ENCODE peak calls at places on chromosome 16, in eight cellular contexts. Y is upper lobe of right lung; F is pancreas; N is naive thymus-derived CD4-positive, alpha-beta T cell; V is lower lobe of right lung; M is esophagus squamous epithelium; J is SJSA1; D is stomach. A is an unnamed sample.
A peak's percentile ranks its signal among the peaks of the same experiment; 100 is the strongest.

GRCh38 chr16:48611329-48612137 is 1.6 kb upstream of the N4BP1 start:
- DNase-seq in Y (no peak), D (peak; percentile 62), F (no peak), J (no peak), V (peak; percentile 67), M (no peak), N (peak; percentile 94), A (no peak)

GRCh38 chr16:2814757-2815298 is 2.2 kb upstream of the PRSS21 start:
- DNase-seq in D (no peak), V (peak; percentile 41), Y (peak; percentile 48), F (no peak), M (no peak), N (no peak), J (no peak), A (no peak)

GRCh38 chr16:70808371-70808770 is 7.4 kb upstream of the VAC14 start:
- DNase-seq in F (no peak), N (no peak), J (no peak), M (no peak), Y (no peak), D (no peak), V (no peak), A (no peak)

GRCh38 chr16:56547120-56547948 is 17.5 kb upstream of the MT4 start:
- DNase-seq in Y (no peak), J (peak; percentile 5), F (no peak), M (no peak), D (no peak), N (no peak), V (no peak), A (no peak)

GRCh38 chr16:35480361-35480760 is 2020.9 kb downstream of the TP53TG3F start:
- DNase-seq in Y (no peak), D (no peak), J (no peak), V (no peak), F (no peak), M (no peak), N (no peak), A (no peak)

GRCh38 chr16:72312862-72313261 is 140.9 kb upstream of the PMFBP1 start:
- DNase-seq in D (no peak), J (peak; percentile 44), F (no peak), N (no peak), V (no peak), Y (no peak), M (no peak), A (peak; percentile 64)

GRCh38 chr16:10387378-10387681 is 1.5 kb downstream of the ATF7IP2 start:
- DNase-seq in N (no peak), V (no peak), Y (no peak), D (no peak), J (no peak), F (no peak), M (no peak), A (no peak)

GRCh38 chr16:73071131-73071940 is 23.4 kb upstream of the ZFHX3 start:
- DNase-seq in D (peak; percentile 59), M (no peak), N (no peak), J (no peak), V (peak; percentile 59), F (peak; percentile 69), Y (peak; percentile 75), A (no peak)

GRCh38 chr16:13194766-13195165 is 293.4 kb downstream of the SHISA9 start:
- DNase-seq in M (no peak), D (no peak), F (no peak), J (no peak), Y (no peak), V (no peak), N (no peak), A (no peak)

GRCh38 chr16:10750793-10751192 is 7.2 kb downstream of the NUBP1 start:
- DNase-seq in J (no peak), F (no peak), D (no peak), Y (no peak), N (no peak), V (no peak), M (no peak), A (no peak)

GRCh38 chr16:88781140-88782077 is 3.6 kb downstream of the PIEZO1 start:
- DNase-seq in D (no peak), J (no peak), V (peak; percentile 85), M (no peak), N (peak; percentile 63), F (no peak), Y (peak; percentile 85), A (no peak)

GRCh38 chr16:52068447-52069074 is 478.4 kb downstream of the TOX3 start:
- DNase-seq in N (no peak), M (no peak), Y (no peak), V (no peak), J (no peak), D (peak; percentile 35), F (peak; percentile 35), A (peak; percentile 37)

GRCh38 chr16:88347656-88348376 is 34.9 kb upstream of the ZNF469 start:
- DNase-seq in M (no peak), V (peak; percentile 37), Y (no peak), D (no peak), N (no peak), F (no peak), J (no peak), A (no peak)

GRCh38 chr16:12773216-12773615 is 30.5 kb downstream of the CPPED1 start:
- DNase-seq in F (no peak), D (peak; percentile 39), M (no peak), V (no peak), N (no peak), Y (no peak), J (no peak), A (no peak)

GRCh38 chr16:13110124-13110796 is 208.9 kb downstream of the SHISA9 start:
- DNase-seq in J (peak; percentile 73), M (no peak), V (no peak), N (no peak), F (peak; percentile 6), Y (no peak), D (no peak), A (peak; percentile 46)

GRCh38 chr16:57788951-57789350 is 13.3 kb downstream of the KIFC3 start:
- DNase-seq in M (no peak), D (no peak), V (no peak), Y (no peak), N (no peak), J (no peak), F (no peak), A (no peak)

GRCh38 chr16:4089811-4090293 is 26.4 kb downstream of the ADCY9 start:
- DNase-seq in M (no peak), V (no peak), F (no peak), N (no peak), D (no peak), J (no peak), Y (no peak), A (no peak)

GRCh38 chr16:53664724-53665345 is 38.8 kb downstream of the RPGRIP1L start:
- DNase-seq in D (no peak), V (no peak), N (no peak), J (peak; percentile 92), F (no peak), M (no peak), Y (no peak), A (peak; percentile 71)

GRCh38 chr16:55678061-55678935 is 22.5 kb downstream of the SLC6A2 start:
- DNase-seq in D (no peak), M (no peak), F (no peak), N (no peak), Y (no peak), V (no peak), J (no peak), A (no peak)

GRCh38 chr16:77962689-77963088 is 59.7 kb upstream of the CLEC3A start:
- DNase-seq in Y (no peak), F (no peak), J (no peak), D (no peak), N (no peak), M (no peak), V (no peak), A (no peak)
- H3K27me3 ChIP-seq in Y (peaks cover 13% of the 10 kb centered on the region), F (no peaks in the 10 kb centered on the region), J (no peaks in the 10 kb centered on the region), D (no peaks in the 10 kb centered on the region), N (no peaks in the 10 kb centered on the region), M (no peaks in the 10 kb centered on the region), V (peaks cover 8% of the 10 kb centered on the region), A (peaks cover 37% of the 10 kb centered on the region)

DNA sequence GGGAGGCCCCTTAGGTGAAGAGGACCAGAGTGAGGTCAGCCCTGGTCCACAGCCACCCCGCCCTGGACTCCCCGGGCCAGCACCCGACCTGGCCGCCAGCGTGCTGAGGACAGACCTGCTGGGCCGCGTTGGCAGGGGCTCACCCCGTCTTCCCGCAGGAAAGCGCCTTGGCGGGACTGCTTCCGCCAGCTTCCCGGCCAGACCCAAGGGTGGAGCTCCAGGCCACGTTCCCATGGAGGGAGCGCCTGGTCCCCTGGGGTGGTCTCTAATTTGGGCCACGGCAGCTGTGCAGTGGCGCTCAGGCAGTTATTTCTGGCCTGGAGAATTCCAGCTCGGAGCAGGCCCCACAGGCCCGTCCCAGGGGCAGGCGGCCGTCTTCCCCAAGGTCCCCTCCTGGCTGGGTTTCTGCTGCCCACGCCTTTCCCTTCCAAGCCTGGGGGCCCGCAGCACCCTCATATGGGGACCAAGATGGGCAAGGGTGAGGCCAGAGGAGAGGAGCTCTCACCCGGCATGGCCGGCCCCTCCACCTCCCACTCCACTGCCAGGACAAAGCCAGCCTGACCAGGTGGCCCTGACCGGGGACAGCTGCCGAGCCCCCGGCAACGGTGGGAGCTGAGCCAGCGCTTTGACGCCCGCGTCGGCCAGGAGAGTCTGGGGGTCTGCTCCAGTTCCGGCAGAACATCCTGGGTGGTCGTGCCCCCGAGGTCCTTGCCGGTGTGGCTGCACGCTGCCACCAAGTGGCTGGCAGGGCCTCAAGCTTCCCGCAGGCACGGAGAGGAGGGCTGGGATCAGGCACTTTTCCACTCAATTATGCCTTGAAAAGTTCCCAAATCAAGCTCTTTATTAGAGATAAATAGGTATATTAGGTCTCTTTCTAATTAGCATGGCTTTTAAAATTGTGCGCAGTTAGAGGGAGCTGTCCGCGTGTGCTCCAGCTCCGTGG is 28.1 kb downstream of the CACNA1H start:
- DNase-seq in M (no peak), D (no peak), J (no peak), Y (no peak), F (no peak), V (no peak), N (no peak), A (no peak)
- H3K27me3 ChIP-seq in M (no peaks in the 10 kb centered on the region), D (no peaks in the 10 kb centered on the region), J (peaks cover 20% of the 10 kb centered on the region), Y (no peaks in the 10 kb centered on the region), F (no peaks in the 10 kb centered on the region), V (peaks cover 4% of the 10 kb centered on the region), N (no peaks in the 10 kb centered on the region), A (no peaks in the 10 kb centered on the region)

GRCh38 chr16:22006636-22007035 is 1.3 kb upstream of the MOSMO start:
- DNase-seq in J (no peak), M (no peak), F (no peak), Y (no peak), V (no peak), D (no peak), N (no peak), A (no peak)
- H3K27me3 ChIP-seq in J (no peaks in the 10 kb centered on the region), M (no peaks in the 10 kb centered on the region), F (no peaks in the 10 kb centered on the region), Y (no peaks in the 10 kb centered on the region), V (no peaks in the 10 kb centered on the region), D (no peaks in the 10 kb centered on the region), N (no peaks in the 10 kb centered on the region), A (no peaks in the 10 kb centered on the region)

DNA sequence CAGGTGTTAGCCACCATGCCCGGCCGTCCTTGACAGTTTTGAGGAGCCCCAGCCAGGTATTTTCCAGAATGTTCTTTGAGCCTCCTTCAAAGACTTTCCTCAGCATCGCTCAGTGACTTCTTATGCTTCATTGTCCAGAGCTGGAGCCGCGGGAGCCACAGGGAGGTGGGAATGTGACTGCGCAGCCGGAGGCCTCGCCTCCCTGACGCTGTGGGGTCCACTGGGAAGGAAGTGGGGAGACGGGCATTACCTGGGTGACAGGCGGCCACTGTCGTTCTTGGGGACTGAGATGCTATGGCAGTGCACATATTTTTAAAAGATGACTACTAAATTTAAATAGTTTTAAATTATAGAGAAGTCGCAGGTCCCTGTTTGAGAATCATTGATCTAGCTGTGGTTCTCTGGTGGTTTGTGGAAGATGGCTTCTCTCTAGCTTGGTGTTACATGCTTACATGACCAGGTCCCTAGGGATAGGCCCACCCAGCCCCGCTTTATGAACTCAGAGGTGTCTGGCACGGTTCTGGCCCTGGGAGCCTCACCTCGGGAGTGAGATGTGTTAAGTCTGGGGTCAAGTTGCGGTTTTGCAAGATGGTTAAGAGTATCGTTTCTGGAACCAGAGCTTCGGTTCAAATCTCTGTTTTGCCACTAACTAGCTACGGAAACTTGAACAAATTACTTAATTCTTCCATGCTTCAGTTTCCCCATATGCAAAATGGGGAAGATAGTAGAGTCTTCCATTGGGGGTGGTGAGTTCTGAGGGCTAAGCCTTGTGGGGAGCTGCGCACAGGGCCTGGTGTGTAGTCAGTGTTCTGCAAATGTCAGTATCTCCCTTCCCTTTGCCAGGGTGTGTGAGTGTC is 53.0 kb downstream of the ATP2C2 start:
- DNase-seq in D (no peak), J (no peak), V (peak; percentile 29), M (no peak), Y (peak; percentile 42), F (no peak), N (no peak), A (no peak)
- H3K27me3 ChIP-seq in D (no peaks in the 10 kb centered on the region), J (peaks cover 6% of the 10 kb centered on the region), V (no peaks in the 10 kb centered on the region), M (no peaks in the 10 kb centered on the region), Y (no peaks in the 10 kb centered on the region), F (no peaks in the 10 kb centered on the region), N (no peaks in the 10 kb centered on the region), A (peaks cover 67% of the 10 kb centered on the region)